ENCODE peak calls at places on chromosomes 13 and 19, in six cellular contexts. K is hippocampal formation; S is NCI-H748 treated with DMSO at 0.1 percent for 48 hours; F is GM20000; Z is stimulated activated CD8-positive, alpha-beta memory T cell treated with anti-CD3 and anti-CD28 coated beads, Interleukin-4, amount 100 ng/mL, for 48 hours; R is astrocyte. N is an unnamed sample.
A peak's percentile ranks its signal among the peaks of the same experiment; 100 is the strongest.

GRCh38 chr13:35694549-35695233 is 218.2 kb upstream of the MAB21L1 start:
- DNase-seq in F (peak; percentile 10), K (no peak), R (no peak), Z (no peak), S (no peak), N (no peak)

GRCh38 chr13:114124921-114125320 is 7.5 kb downstream of the RASA3 start:
- DNase-seq in S (no peak), Z (peak; percentile 84), K (no peak), R (peak; percentile 83), F (peak; percentile 67), N (peak; percentile 72)

GRCh38 chr19:33273881-33274662 is 28.3 kb downstream of the CEBPA start:
- DNase-seq in F (no peak), R (peak; percentile 87), S (no peak), K (no peak), Z (peak; percentile 67), N (peak; percentile 88)

GRCh38 chr19:47272448-47273312 is 2.0 kb upstream of the INAFM1 start:
- DNase-seq in K (peak; percentile 44), F (no peak), S (no peak), Z (peak; percentile 66), R (peak; percentile 10), N (peak; percentile 35)

GRCh38 chr19:57786286-57786685 is 16.8 kb downstream of the ZNF586 start:
- DNase-seq in K (no peak), S (no peak), Z (no peak), F (no peak), R (no peak), N (no peak)

GRCh38 chr19:50022823-50023222 is 2.3 kb downstream of the VRK3 start:
- DNase-seq in S (no peak), K (no peak), R (no peak), F (no peak), Z (no peak), N (no peak)

GRCh38 chr19:42563352-42564210 is 31.1 kb downstream of the CEACAM8 start:
- DNase-seq in F (peak; percentile 66), S (peak; percentile 46), K (no peak), Z (peak; percentile 30), R (peak; percentile 28), N (peak; percentile 39)

GRCh38 chr19:36838784-36839324 is 667 bp upstream of the ZNF790 start:
- DNase-seq in Z (no peak), K (no peak), R (peak; percentile 15), S (no peak), F (no peak), N (no peak)

GRCh38 chr13:30154931-30155330 is 152.4 kb downstream of the KATNAL1 start:
- DNase-seq in R (no peak), Z (no peak), F (no peak), K (no peak), S (no peak), N (no peak)

GRCh38 chr19:4583961-4584669 is 24.6 kb upstream of the SEMA6B start:
- DNase-seq in R (peak; percentile 29), Z (peak; percentile 70), F (no peak), K (no peak), S (no peak), N (peak; percentile 50)

GRCh38 chr19:19259741-19260140 is 13.4 kb downstream of the TM6SF2 start:
- DNase-seq in Z (no peak), K (no peak), R (peak; percentile 8), S (no peak), F (no peak), N (peak; percentile 14)

N was measured in fibroblast of lung.